ENCODE peak calls at places on chromosomes 6 and 20, in five cellular contexts. One of them, this sample, is unnamed.

GRCh38 chr20:15851576-15852075 is 721.6 kb downstream of the KIF16B start:
- DNase-seq in CD4-positive, alpha-beta memory T cell: no peak
- DNase-seq in spleen: no peak
- DNase-seq in testis: no peak
- DNase-seq in A549: no peak
- DNase-seq in this sample: no peak

GRCh38 chr6:157609117-157609516 is 213.9 kb upstream of the SNX9 start:
- DNase-seq in CD4-positive, alpha-beta memory T cell: no peak
- DNase-seq in spleen: no peak
- DNase-seq in A549: no peak
- DNase-seq in testis: no peak
- DNase-seq in this sample: no peak

GRCh38 chr6:1855890-1856289 is 246.2 kb downstream of the FOXC1 start:
- DNase-seq in CD4-positive, alpha-beta memory T cell: no peak
- DNase-seq in testis: no peak
- DNase-seq in A549: no peak
- DNase-seq in spleen: no peak
- DNase-seq in this sample: no peak

GRCh38 chr20:10490706-10491105 is 55.6 kb downstream of the SLX4IP start:
- DNase-seq in CD4-positive, alpha-beta memory T cell: no peak
- DNase-seq in spleen: no peak
- DNase-seq in A549: no peak
- DNase-seq in testis: no peak
- DNase-seq in this sample: peak; percentile 46

GRCh38 chr20:49993301-49993751 is 10.5 kb downstream of the SNAI1 start:
- DNase-seq in testis: no peak
- DNase-seq in spleen: no peak
- DNase-seq in CD4-positive, alpha-beta memory T cell: no peak
- DNase-seq in A549: no peak
- DNase-seq in this sample: no peak

GRCh38 chr6:50655848-50656453 is 57.4 kb upstream of the TFAP2D start:
- DNase-seq in testis: peak; percentile 21
- DNase-seq in A549: peak; percentile 4
- DNase-seq in spleen: no peak
- DNase-seq in CD4-positive, alpha-beta memory T cell: no peak
- DNase-seq in this sample: no peak

GRCh38 chr6:121838842-121839241 is 403.4 kb downstream of the GJA1 start:
- DNase-seq in spleen: no peak
- DNase-seq in A549: no peak
- DNase-seq in testis: no peak
- DNase-seq in CD4-positive, alpha-beta memory T cell: no peak
- DNase-seq in this sample: no peak

GRCh38 chr6:43361269-43361668 is 8.2 kb downstream of the ZNF318 start:
- DNase-seq in CD4-positive, alpha-beta memory T cell: no peak
- DNase-seq in testis: no peak
- DNase-seq in spleen: no peak
- DNase-seq in A549: no peak
- DNase-seq in this sample: no peak

GRCh38 chr6:158631678-158632537 is 12.6 kb downstream of the DYNLT1 start:
- DNase-seq in spleen: no peak
- DNase-seq in testis: peak; percentile 80
- DNase-seq in CD4-positive, alpha-beta memory T cell: peak; percentile 12
- DNase-seq in A549: peak; percentile 80
- DNase-seq in this sample: no peak

GRCh38 chr6:129860901-129861665 is at the start of gene TMEM244:
- DNase-seq in testis: no peak
- DNase-seq in spleen: no peak
- DNase-seq in A549: no peak
- DNase-seq in CD4-positive, alpha-beta memory T cell: peak; percentile 38
- DNase-seq in this sample: no peak

GRCh38 chr6:80434951-80435350 is 328.5 kb downstream of the BCKDHB start:
- DNase-seq in CD4-positive, alpha-beta memory T cell: no peak
- DNase-seq in testis: no peak
- DNase-seq in A549: no peak
- DNase-seq in spleen: no peak
- DNase-seq in this sample: no peak

GRCh38 chr6:157173756-157174155 is 149.6 kb downstream of the TMEM242 start:
- DNase-seq in CD4-positive, alpha-beta memory T cell: no peak
- DNase-seq in testis: no peak
- DNase-seq in spleen: no peak
- DNase-seq in A549: no peak
- DNase-seq in this sample: no peak

GRCh38 chr6:34484899-34485298 is 19.0 kb downstream of the PACSIN1 start:
- DNase-seq in testis: no peak
- DNase-seq in A549: no peak
- DNase-seq in CD4-positive, alpha-beta memory T cell: peak; percentile 89
- DNase-seq in spleen: peak; percentile 62
- DNase-seq in this sample: no peak

GRCh38 chr6:74557236-74557635 is 648.6 kb downstream of the COL12A1 start:
- DNase-seq in A549: no peak
- DNase-seq in spleen: no peak
- DNase-seq in CD4-positive, alpha-beta memory T cell: no peak
- DNase-seq in testis: no peak
- DNase-seq in this sample: no peak

GRCh38 chr6:169263836-169264608 is 10.4 kb upstream of the THBS2 start:
- DNase-seq in testis: peak; percentile 52
- DNase-seq in A549: no peak
- DNase-seq in spleen: peak; percentile 66
- DNase-seq in CD4-positive, alpha-beta memory T cell: no peak
- DNase-seq in this sample: no peak

GRCh38 chr20:24735263-24735662 is 213.8 kb upstream of the CST7 start:
- DNase-seq in spleen: no peak
- DNase-seq in A549: no peak
- DNase-seq in CD4-positive, alpha-beta memory T cell: no peak
- DNase-seq in testis: no peak
- DNase-seq in this sample: no peak

GRCh38 chr6:42417641-42418112 is 34.0 kb downstream of the TRERF1 start:
- DNase-seq in A549: no peak
- DNase-seq in CD4-positive, alpha-beta memory T cell: peak; percentile 79
- DNase-seq in spleen: peak; percentile 66
- DNase-seq in testis: no peak
- DNase-seq in this sample: no peak

GRCh38 chr20:33675127-33675954 is 1.1 kb upstream of the NECAB3 start:
- DNase-seq in testis: peak; percentile 82
- DNase-seq in spleen: no peak
- DNase-seq in CD4-positive, alpha-beta memory T cell: no peak
- DNase-seq in A549: no peak
- DNase-seq in this sample: no peak

GRCh38 chr6:118319890-118320289 is 228.2 kb upstream of the PLN start:
- DNase-seq in spleen: no peak
- DNase-seq in testis: no peak
- DNase-seq in CD4-positive, alpha-beta memory T cell: no peak
- DNase-seq in A549: no peak
- DNase-seq in this sample: no peak

GRCh38 chr6:15038013-15038791 is 207.7 kb upstream of the JARID2 start:
- DNase-seq in spleen: no peak
- DNase-seq in testis: no peak
- DNase-seq in CD4-positive, alpha-beta memory T cell: no peak
- DNase-seq in A549: no peak
- DNase-seq in this sample: peak; percentile 63

GRCh38 chr6:94424692-94425091 is 1005.3 kb upstream of the EPHA7 start:
- DNase-seq in A549: no peak
- DNase-seq in testis: no peak
- DNase-seq in spleen: no peak
- DNase-seq in CD4-positive, alpha-beta memory T cell: no peak
- DNase-seq in this sample: no peak

GRCh38 chr20:35555951-35556645 is 14.2 kb downstream of the ERGIC3 start:
- DNase-seq in CD4-positive, alpha-beta memory T cell: no peak
- DNase-seq in testis: no peak
- DNase-seq in A549: no peak
- DNase-seq in spleen: no peak
- DNase-seq in this sample: no peak

GRCh38 chr20:57471496-57472210 is 53.3 kb downstream of the CTCFL start:
- DNase-seq in CD4-positive, alpha-beta memory T cell: no peak
- DNase-seq in testis: no peak
- DNase-seq in A549: no peak
- DNase-seq in spleen: peak; percentile 70
- DNase-seq in this sample: no peak

GRCh38 chr20:62244644-62245108 is 6.4 kb downstream of the OSBPL2 start:
- DNase-seq in CD4-positive, alpha-beta memory T cell: no peak
- DNase-seq in A549: no peak
- DNase-seq in testis: no peak
- DNase-seq in spleen: no peak
- DNase-seq in this sample: no peak

GRCh38 chr6:37441651-37442050 is 8.6 kb downstream of the CMTR1 start:
- DNase-seq in testis: no peak
- DNase-seq in spleen: no peak
- DNase-seq in CD4-positive, alpha-beta memory T cell: no peak
- DNase-seq in A549: no peak
- DNase-seq in this sample: no peak

GRCh38 chr6:30060634-30060981 is 457 bp upstream of the POLR1H start:
- DNase-seq in spleen: peak; percentile 85
- DNase-seq in CD4-positive, alpha-beta memory T cell: peak; percentile 76
- DNase-seq in A549: no peak
- DNase-seq in testis: peak; percentile 34
- DNase-seq in this sample: no peak

GRCh38 chr6:135830452-135830851 is 21.0 kb upstream of the PDE7B start:
- DNase-seq in testis: no peak
- DNase-seq in CD4-positive, alpha-beta memory T cell: no peak
- DNase-seq in A549: no peak
- DNase-seq in spleen: no peak
- DNase-seq in this sample: no peak

GRCh38 chr6:28090902-28091586 is 10.7 kb downstream of the ZNF165 start:
- DNase-seq in A549: no peak
- DNase-seq in testis: peak; percentile 55
- DNase-seq in spleen: no peak
- DNase-seq in CD4-positive, alpha-beta memory T cell: no peak
- DNase-seq in this sample: no peak

GRCh38 chr20:16864069-16864468 is 115.9 kb downstream of the OTOR start:
- DNase-seq in A549: peak; percentile 9
- DNase-seq in CD4-positive, alpha-beta memory T cell: no peak
- DNase-seq in spleen: no peak
- DNase-seq in testis: no peak
- DNase-seq in this sample: no peak

GRCh38 chr6:42911171-42912021 is 4.5 kb upstream of the PTCRA start:
- DNase-seq in CD4-positive, alpha-beta memory T cell: no peak
- DNase-seq in A549: no peak
- DNase-seq in testis: peak; percentile 34
- DNase-seq in spleen: no peak
- DNase-seq in this sample: peak; percentile 89

GRCh38 chr20:34948030-34948429 is 7.6 kb downstream of the GSS start:
- DNase-seq in A549: no peak
- DNase-seq in spleen: no peak
- DNase-seq in CD4-positive, alpha-beta memory T cell: no peak
- DNase-seq in testis: no peak
- DNase-seq in this sample: no peak

GRCh38 chr20:59453634-59454241 is 150.6 kb upstream of the PHACTR3 start:
- DNase-seq in CD4-positive, alpha-beta memory T cell: no peak
- DNase-seq in spleen: peak; percentile 47
- DNase-seq in A549: no peak
- DNase-seq in testis: no peak
- DNase-seq in this sample: no peak

DNA sequence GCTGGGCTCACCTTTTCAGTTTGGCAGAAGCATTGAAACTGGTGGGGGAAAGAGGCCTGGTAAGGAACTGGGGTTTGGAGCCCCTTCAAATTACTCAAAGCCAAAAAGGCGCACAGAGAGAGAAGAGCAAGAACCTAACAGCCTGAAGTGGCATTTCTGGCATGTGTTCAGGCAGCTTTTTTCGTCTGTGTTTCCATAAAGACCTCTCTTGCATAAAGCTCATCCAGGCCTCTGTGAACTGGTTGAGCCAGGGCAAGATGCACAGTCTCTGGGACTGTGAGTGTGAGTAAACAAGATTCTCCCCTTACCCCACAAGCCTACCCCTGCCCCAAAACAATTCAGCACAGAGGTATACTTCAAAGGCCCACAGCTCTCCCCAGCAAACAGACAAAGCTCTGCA is 167.8 kb downstream of the QRSL1 start:
- DNase-seq in testis: no peak
- DNase-seq in A549: no peak
- DNase-seq in CD4-positive, alpha-beta memory T cell: no peak
- DNase-seq in spleen: no peak
- DNase-seq in this sample: no peak
- H3K4me1 ChIP-seq in testis: no peaks in the 10 kb centered on the region
- H3K4me1 ChIP-seq in A549: peaks cover 51% of the 10 kb centered on the region
- H3K4me1 ChIP-seq in CD4-positive, alpha-beta memory T cell: no peaks in the 10 kb centered on the region
- H3K4me1 ChIP-seq in spleen: no peaks in the 10 kb centered on the region
- H3K4me1 ChIP-seq in this sample: peaks cover 17% of the 10 kb centered on the region

GRCh38 chr20:19942611-19943010 is 74.6 kb upstream of the NAA20 start:
- DNase-seq in spleen: no peak
- DNase-seq in testis: no peak
- DNase-seq in CD4-positive, alpha-beta memory T cell: no peak
- DNase-seq in A549: no peak
- DNase-seq in this sample: no peak
- H3K4me1 ChIP-seq in spleen: peaks cover 69% of the 10 kb centered on the region
- H3K4me1 ChIP-seq in testis: peaks cover 48% of the 10 kb centered on the region
- H3K4me1 ChIP-seq in CD4-positive, alpha-beta memory T cell: peaks cover 9% of the 10 kb centered on the region
- H3K4me1 ChIP-seq in A549: peaks cover 2% of the 10 kb centered on the region
- H3K4me1 ChIP-seq in this sample: no peaks in the 10 kb centered on the region

DNA sequence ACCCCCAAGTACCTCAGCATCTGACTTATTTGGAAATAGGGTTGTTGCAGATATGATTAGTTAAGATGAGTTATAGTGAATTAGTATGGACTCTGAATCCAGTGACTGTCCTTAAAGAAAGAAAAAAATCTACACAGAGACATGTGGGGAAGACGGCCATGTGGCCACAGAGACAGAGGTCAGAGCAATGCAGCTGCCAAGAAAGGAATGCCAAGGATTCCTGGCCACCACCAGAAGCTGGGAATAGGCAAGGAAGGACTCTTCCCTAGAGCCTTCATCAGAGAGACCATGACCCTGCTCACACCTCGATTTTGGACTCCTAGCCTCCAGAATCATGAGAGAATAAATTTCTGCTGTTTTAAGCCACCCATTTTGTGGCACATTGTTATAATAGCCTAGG is 81.8 kb downstream of the FYN start:
- DNase-seq in testis: no peak
- DNase-seq in A549: no peak
- DNase-seq in spleen: no peak
- DNase-seq in CD4-positive, alpha-beta memory T cell: no peak
- DNase-seq in this sample: no peak
- H3K4me1 ChIP-seq in testis: peaks cover 25% of the 10 kb centered on the region
- H3K4me1 ChIP-seq in A549: no peaks in the 10 kb centered on the region
- H3K4me1 ChIP-seq in spleen: peaks cover 45% of the 10 kb centered on the region
- H3K4me1 ChIP-seq in CD4-positive, alpha-beta memory T cell: peaks cover 89% of the 10 kb centered on the region
- H3K4me1 ChIP-seq in this sample: peaks cover 2% of the 10 kb centered on the region

DNA sequence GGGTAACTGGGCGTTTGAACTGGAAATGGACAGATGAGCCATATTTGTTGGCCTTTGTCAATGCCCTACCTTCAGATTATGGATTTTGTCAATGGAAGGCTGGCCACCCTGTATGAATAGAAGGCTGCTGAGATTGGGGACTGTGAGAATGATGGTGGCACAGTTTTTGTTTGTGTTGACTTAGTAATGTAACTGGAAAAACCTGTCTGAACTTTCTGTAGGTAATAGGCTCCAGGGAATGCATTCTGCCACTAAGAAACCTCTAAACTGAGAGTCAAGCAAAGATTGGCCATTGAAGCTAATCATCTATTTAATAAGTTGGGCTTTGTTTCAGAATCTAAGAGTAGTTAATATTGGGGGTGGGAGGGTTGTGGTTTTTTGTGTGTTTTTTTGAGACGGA is 97.5 kb downstream of the FOXO3 start:
- DNase-seq in testis: no peak
- DNase-seq in A549: no peak
- DNase-seq in spleen: no peak
- DNase-seq in CD4-positive, alpha-beta memory T cell: no peak
- DNase-seq in this sample: no peak
- H3K4me1 ChIP-seq in testis: peaks cover 46% of the 10 kb centered on the region
- H3K4me1 ChIP-seq in A549: no peaks in the 10 kb centered on the region
- H3K4me1 ChIP-seq in spleen: peaks cover 63% of the 10 kb centered on the region
- H3K4me1 ChIP-seq in CD4-positive, alpha-beta memory T cell: peaks cover 9% of the 10 kb centered on the region
- H3K4me1 ChIP-seq in this sample: peaks cover 2% of the 10 kb centered on the region